ENCODE peak calls at places on chromosomes 6 and 20, in six cellular contexts. One of them, this sample, is unnamed.

GRCh38 chr20:24952376-24953203 is 3.5 kb downstream of the CST7 start:
- DNase-seq in DMS153: no peak
- DNase-seq in astrocyte: no peak
- DNase-seq in nephron progenitor cell: no peak
- DNase-seq in NCI-H69: peak; percentile 68
- DNase-seq in GDM1: no peak
- DNase-seq in this sample: no peak

GRCh38 chr6:106255306-106255705 is 70.3 kb downstream of the ATG5 start:
- DNase-seq in DMS153: no peak
- DNase-seq in nephron progenitor cell: no peak
- DNase-seq in astrocyte: no peak
- DNase-seq in NCI-H69: no peak
- DNase-seq in GDM1: no peak
- DNase-seq in this sample: no peak

GRCh38 chr6:87074051-87074711 is 20.7 kb downstream of the CGA start:
- DNase-seq in GDM1: no peak
- DNase-seq in astrocyte: no peak
- DNase-seq in nephron progenitor cell: no peak
- DNase-seq in DMS153: no peak
- DNase-seq in NCI-H69: no peak
- DNase-seq in this sample: peak; percentile 87

GRCh38 chr20:58342104-58342945 is 32.8 kb downstream of the RAB22A start:
- DNase-seq in NCI-H69: no peak
- DNase-seq in astrocyte: peak; percentile 71
- DNase-seq in GDM1: no peak
- DNase-seq in DMS153: no peak
- DNase-seq in nephron progenitor cell: no peak
- DNase-seq in this sample: no peak

GRCh38 chr6:56595490-56596122 is 47.1 kb downstream of the DST start:
- DNase-seq in DMS153: no peak
- DNase-seq in astrocyte: peak; percentile 23
- DNase-seq in NCI-H69: peak; percentile 78
- DNase-seq in nephron progenitor cell: peak; percentile 32
- DNase-seq in GDM1: peak; percentile 26
- DNase-seq in this sample: peak; percentile 82

GRCh38 chr6:95087394-95088097 is 489.8 kb upstream of the MANEA start:
- DNase-seq in nephron progenitor cell: no peak
- DNase-seq in NCI-H69: peak; percentile 100
- DNase-seq in GDM1: no peak
- DNase-seq in DMS153: peak; percentile 98
- DNase-seq in astrocyte: peak; percentile 84
- DNase-seq in this sample: peak; percentile 73

GRCh38 chr6:112258636-112259336 is 4.4 kb upstream of the LAMA4 start:
- DNase-seq in nephron progenitor cell: no peak
- DNase-seq in GDM1: no peak
- DNase-seq in NCI-H69: no peak
- DNase-seq in DMS153: no peak
- DNase-seq in astrocyte: peak; percentile 19
- DNase-seq in this sample: no peak

GRCh38 chr6:47413752-47414516 is 63.7 kb upstream of the CD2AP start:
- DNase-seq in NCI-H69: peak; percentile 77
- DNase-seq in nephron progenitor cell: peak; percentile 12
- DNase-seq in DMS153: peak; percentile 61
- DNase-seq in astrocyte: peak; percentile 44
- DNase-seq in GDM1: peak; percentile 31
- DNase-seq in this sample: peak; percentile 79

GRCh38 chr20:64131406-64131805 is 24.0 kb upstream of the NPBWR2 start:
- DNase-seq in DMS153: peak; percentile 36
- DNase-seq in GDM1: peak; percentile 16
- DNase-seq in nephron progenitor cell: peak; percentile 1
- DNase-seq in NCI-H69: peak; percentile 6
- DNase-seq in astrocyte: no peak
- DNase-seq in this sample: peak; percentile 80

GRCh38 chr6:106740287-106740686 is 110.9 kb downstream of the QRSL1 start:
- DNase-seq in DMS153: no peak
- DNase-seq in NCI-H69: no peak
- DNase-seq in GDM1: no peak
- DNase-seq in astrocyte: no peak
- DNase-seq in nephron progenitor cell: no peak
- DNase-seq in this sample: no peak

GRCh38 chr20:535958-536357 is 7.6 kb downstream of the CSNK2A1 start:
- DNase-seq in DMS153: no peak
- DNase-seq in nephron progenitor cell: no peak
- DNase-seq in astrocyte: no peak
- DNase-seq in GDM1: no peak
- DNase-seq in NCI-H69: peak; percentile 13
- DNase-seq in this sample: no peak

GRCh38 chr6:3820563-3820962 is 28.6 kb upstream of the FAM50B start:
- DNase-seq in GDM1: no peak
- DNase-seq in DMS153: no peak
- DNase-seq in NCI-H69: no peak
- DNase-seq in astrocyte: no peak
- DNase-seq in nephron progenitor cell: no peak
- DNase-seq in this sample: no peak

GRCh38 chr6:167998206-167998605 is 735 bp downstream of the KIF25 start:
- DNase-seq in astrocyte: no peak
- DNase-seq in NCI-H69: no peak
- DNase-seq in DMS153: no peak
- DNase-seq in GDM1: no peak
- DNase-seq in nephron progenitor cell: no peak
- DNase-seq in this sample: no peak

GRCh38 chr6:147950623-147950987 is 392.0 kb upstream of the SASH1 start:
- DNase-seq in NCI-H69: no peak
- DNase-seq in GDM1: no peak
- DNase-seq in nephron progenitor cell: no peak
- DNase-seq in DMS153: no peak
- DNase-seq in astrocyte: peak; percentile 42
- DNase-seq in this sample: no peak

GRCh38 chr6:15879372-15880261 is 216.8 kb upstream of the DTNBP1 start:
- DNase-seq in astrocyte: peak; percentile 38
- DNase-seq in DMS153: peak; percentile 25
- DNase-seq in GDM1: no peak
- DNase-seq in nephron progenitor cell: no peak
- DNase-seq in NCI-H69: peak; percentile 89
- DNase-seq in this sample: peak; percentile 81

GRCh38 chr6:158737710-158738615 is 81.2 kb downstream of the EZR start:
- DNase-seq in GDM1: no peak
- DNase-seq in DMS153: peak; percentile 37
- DNase-seq in astrocyte: peak; percentile 67
- DNase-seq in nephron progenitor cell: no peak
- DNase-seq in NCI-H69: peak; percentile 42
- DNase-seq in this sample: peak; percentile 10

GRCh38 chr20:55172310-55173002 is 697.1 kb downstream of the DOK5 start:
- DNase-seq in nephron progenitor cell: no peak
- DNase-seq in NCI-H69: no peak
- DNase-seq in astrocyte: no peak
- DNase-seq in DMS153: no peak
- DNase-seq in GDM1: no peak
- DNase-seq in this sample: no peak

GRCh38 chr6:123945386-123945785 is 141.7 kb downstream of the NKAIN2 start:
- DNase-seq in NCI-H69: peak; percentile 96
- DNase-seq in DMS153: no peak
- DNase-seq in astrocyte: no peak
- DNase-seq in nephron progenitor cell: no peak
- DNase-seq in GDM1: no peak
- DNase-seq in this sample: no peak

GRCh38 chr6:141598487-141598886 is 534.2 kb upstream of the GJE1 start:
- DNase-seq in nephron progenitor cell: no peak
- DNase-seq in DMS153: no peak
- DNase-seq in NCI-H69: no peak
- DNase-seq in astrocyte: peak; percentile 4
- DNase-seq in GDM1: no peak
- DNase-seq in this sample: no peak

GRCh38 chr6:143675946-143676345 is 1.8 kb upstream of the PHACTR2 start:
- DNase-seq in astrocyte: peak; percentile 53
- DNase-seq in DMS153: no peak
- DNase-seq in NCI-H69: no peak
- DNase-seq in GDM1: no peak
- DNase-seq in nephron progenitor cell: no peak
- DNase-seq in this sample: no peak

GRCh38 chr20:46695888-46696287 is 6.6 kb upstream of the TP53RK start:
- DNase-seq in astrocyte: peak; percentile 65
- DNase-seq in DMS153: peak; percentile 29
- DNase-seq in GDM1: no peak
- DNase-seq in nephron progenitor cell: no peak
- DNase-seq in NCI-H69: peak; percentile 5
- DNase-seq in this sample: peak; percentile 22

GRCh38 chr6:30895343-30895742 is 11.0 kb downstream of the DDR1 start:
- DNase-seq in astrocyte: no peak
- DNase-seq in GDM1: no peak
- DNase-seq in NCI-H69: no peak
- DNase-seq in nephron progenitor cell: no peak
- DNase-seq in DMS153: no peak
- DNase-seq in this sample: no peak

GRCh38 chr6:34496103-34496685 is 30.3 kb downstream of the PACSIN1 start:
- DNase-seq in NCI-H69: peak; percentile 99
- DNase-seq in GDM1: no peak
- DNase-seq in nephron progenitor cell: no peak
- DNase-seq in DMS153: peak; percentile 15
- DNase-seq in astrocyte: no peak
- DNase-seq in this sample: no peak

GRCh38 chr6:16712931-16713484 is 48.3 kb downstream of the ATXN1 start:
- DNase-seq in astrocyte: peak; percentile 94
- DNase-seq in nephron progenitor cell: no peak
- DNase-seq in DMS153: no peak
- DNase-seq in GDM1: no peak
- DNase-seq in NCI-H69: peak; percentile 92
- DNase-seq in this sample: peak; percentile 88

GRCh38 chr6:136846046-136846445 is 23.7 kb downstream of the PEX7 start:
- DNase-seq in NCI-H69: peak; percentile 79
- DNase-seq in DMS153: peak; percentile 15
- DNase-seq in nephron progenitor cell: peak; percentile 36
- DNase-seq in GDM1: peak; percentile 2
- DNase-seq in astrocyte: peak; percentile 24
- DNase-seq in this sample: peak; percentile 73

GRCh38 chr6:34671801-34672656 is 24.5 kb downstream of the ILRUN start:
- DNase-seq in GDM1: no peak
- DNase-seq in astrocyte: no peak
- DNase-seq in DMS153: no peak
- DNase-seq in nephron progenitor cell: no peak
- DNase-seq in NCI-H69: no peak
- DNase-seq in this sample: no peak

GRCh38 chr6:163965426-163966348 is 551.2 kb downstream of the QKI start:
- DNase-seq in DMS153: peak; percentile 70
- DNase-seq in GDM1: no peak
- DNase-seq in astrocyte: peak; percentile 65
- DNase-seq in NCI-H69: peak; percentile 92
- DNase-seq in nephron progenitor cell: no peak
- DNase-seq in this sample: peak; percentile 45

GRCh38 chr6:79184086-79184485 is 50.4 kb downstream of the HMGN3 start:
- DNase-seq in GDM1: no peak
- DNase-seq in nephron progenitor cell: no peak
- DNase-seq in astrocyte: no peak
- DNase-seq in NCI-H69: no peak
- DNase-seq in DMS153: no peak
- DNase-seq in this sample: no peak

This sample was measured in DMS53.